ENCODE peak calls at places on chromosomes 1 and 21, in seven cellular contexts. T, O, D, F, V, R and E are unnamed samples.

GRCh38 chr1:232416026-232416568 is 213.8 kb downstream of the SIPA1L2 start:
- DNase-seq in D (no peak), T (peak; percentile 51), F (peak; percentile 49), V (no peak), R (no peak), O (no peak), E (no peak)

GRCh38 chr21:33308586-33309490 is 15.9 kb upstream of the IFNAR1 start:
- DNase-seq in D (no peak), F (no peak), O (no peak), V (peak; percentile 65), R (no peak), T (no peak), E (no peak)

GRCh38 chr1:63799324-63799723 is 25.5 kb downstream of the ROR1 start:
- DNase-seq in F (no peak), R (no peak), D (no peak), V (peak; percentile 62), T (no peak), O (no peak), E (no peak)

GRCh38 chr1:108316545-108316944 is 72.7 kb upstream of the NBPF4 start:
- DNase-seq in T (peak; percentile 3), D (no peak), O (no peak), R (no peak), V (peak; percentile 15), F (peak; percentile 9), E (no peak)

GRCh38 chr1:209527993-209528392 is 55.5 kb upstream of the CAMK1G start:
- DNase-seq in O (no peak), V (peak; percentile 60), R (no peak), F (peak; percentile 74), T (no peak), D (no peak), E (no peak)

GRCh38 chr1:200242379-200243041 is 167.3 kb downstream of the ZNF281 start:
- DNase-seq in D (no peak), F (no peak), V (no peak), R (no peak), O (no peak), T (no peak), E (no peak)

GRCh38 chr21:42537106-42537742 is 23.6 kb downstream of the SLC37A1 start:
- DNase-seq in R (no peak), V (no peak), D (no peak), O (no peak), T (no peak), F (no peak), E (no peak)

GRCh38 chr1:172287207-172287606 is 133.3 kb upstream of the C1orf105 start:
- DNase-seq in D (peak; percentile 63), T (peak; percentile 86), F (peak; percentile 54), O (no peak), R (no peak), V (peak; percentile 89), E (peak; percentile 20)

GRCh38 chr1:33560680-33561079 is 88.2 kb downstream of the ZSCAN20 start:
- DNase-seq in F (no peak), R (no peak), V (peak; percentile 27), O (no peak), D (no peak), T (no peak), E (no peak)

GRCh38 chr1:10693497-10694273 is 102.8 kb downstream of the CASZ1 start:
- DNase-seq in F (no peak), R (no peak), D (peak; percentile 31), T (no peak), V (no peak), O (peak; percentile 71), E (no peak)

GRCh38 chr1:20666804-20667203 is 5.6 kb upstream of the DDOST start:
- DNase-seq in R (no peak), F (peak; percentile 16), O (no peak), D (no peak), T (peak; percentile 42), V (peak; percentile 50), E (no peak)

GRCh38 chr1:204335085-204335484 is 24.6 kb downstream of the PLEKHA6 start:
- DNase-seq in D (no peak), F (no peak), V (no peak), R (no peak), T (no peak), O (no peak), E (no peak)

GRCh38 chr1:244303610-244303969 is 148.1 kb downstream of the ADSS2 start:
- DNase-seq in V (no peak), O (no peak), F (no peak), D (no peak), T (no peak), R (no peak), E (no peak)

GRCh38 chr21:18041012-18041411 is 203.6 kb upstream of the CHODL start:
- DNase-seq in O (no peak), R (no peak), V (peak; percentile 0), F (no peak), T (no peak), D (no peak), E (no peak)

GRCh38 chr1:6911229-6911941 is 126.1 kb downstream of the CAMTA1 start:
- DNase-seq in R (no peak), T (no peak), O (no peak), F (no peak), V (no peak), D (no peak), E (no peak)

GRCh38 chr1:234132799-234133198 is 228.3 kb downstream of the SLC35F3 start:
- DNase-seq in D (no peak), V (no peak), T (no peak), O (no peak), R (no peak), F (peak; percentile 52), E (no peak)

GRCh38 chr1:84253891-84254290 is 47.6 kb upstream of the SAMD13 start:
- DNase-seq in V (peak; percentile 81), O (no peak), F (peak; percentile 96), T (peak; percentile 87), R (peak; percentile 84), D (no peak), E (no peak)

GRCh38 chr21:37006521-37007291 is at the start of gene RIPPLY3:
- DNase-seq in O (peak; percentile 45), R (no peak), T (no peak), V (no peak), F (peak; percentile 38), D (no peak), E (no peak)

GRCh38 chr21:44057960-44058651 is 46.0 kb downstream of the TRAPPC10 start:
- DNase-seq in T (no peak), O (no peak), F (no peak), R (no peak), D (no peak), V (no peak), E (no peak)

GRCh38 chr1:240306673-240307072 is 215.0 kb downstream of the FMN2 start:
- DNase-seq in D (no peak), O (no peak), F (no peak), V (peak; percentile 35), R (no peak), T (peak; percentile 81), E (no peak)

GRCh38 chr1:213423041-213423440 is 372.0 kb downstream of the RPS6KC1 start:
- DNase-seq in F (no peak), R (no peak), O (no peak), T (no peak), D (no peak), V (no peak), E (no peak)

GRCh38 chr1:54260810-54261209 is 60.8 kb downstream of the MRPL37 start:
- DNase-seq in D (no peak), T (no peak), O (no peak), F (no peak), R (no peak), V (no peak), E (no peak)

GRCh38 chr21:38310619-38311018 is 53.8 kb downstream of the KCNJ15 start:
- DNase-seq in O (no peak), F (peak; percentile 68), T (no peak), V (peak; percentile 95), R (no peak), D (no peak), E (no peak)

GRCh38 chr1:200029035-200029623 is 1.6 kb downstream of the NR5A2 start:
- DNase-seq in F (peak; percentile 28), R (no peak), T (peak; percentile 22), O (peak; percentile 11), V (no peak), D (no peak), E (no peak)